ENCODE peak calls at places on chromosome 17, in ten cellular contexts. F is ovary, D is transverse colon, H is breast epithelium, X is testis, V is sigmoid colon, Y is H54, A is A549, M is GM12878, R is K562. P is an unnamed sample.

GRCh38 chr17:41500131-41500911 is 5.1 kb downstream of the KRT13 start:
- DNase-seq in F (no peak), D (no peak), H (no peak), X (no peak), V (no peak), Y (peak; percentile 85), A (peak; percentile 50), M (no peak), R (peak; percentile 94), P (no peak)

GRCh38 chr17:78174870-78175642 is 6.7 kb downstream of the SYNGR2 start:
- DNase-seq in F (no peak), D (peak; percentile 62), H (peak; percentile 58), X (no peak), V (no peak), Y (no peak), A (no peak), M (no peak), R (no peak), P (no peak)

GRCh38 chr17:79340286-79340685 is 265.7 kb downstream of the ENGASE start:
- DNase-seq in F (no peak), D (peak; percentile 44), H (no peak), X (no peak), V (no peak), Y (no peak), A (no peak), M (peak; percentile 39), R (no peak), P (no peak)

GRCh38 chr17:510223-510917 is 157.8 kb upstream of the RPH3AL start:
- DNase-seq in F (no peak), D (no peak), H (no peak), X (no peak), V (no peak), Y (no peak), A (no peak), M (no peak), R (no peak), P (no peak)

GRCh38 chr17:80360396-80360795 is 54.6 kb upstream of the ENDOV start:
- DNase-seq in F (no peak), D (no peak), H (no peak), X (no peak), V (peak; percentile 29), Y (no peak), A (no peak), M (no peak), R (no peak), P (no peak)

GRCh38 chr17:44272954-44273353 is 5.0 kb upstream of the SLC4A1 start:
- DNase-seq in F (no peak), D (no peak), H (no peak), X (no peak), V (no peak), Y (no peak), A (no peak), M (no peak), R (no peak), P (no peak)

GRCh38 chr17:60970741-60971140 is 293.1 kb downstream of the BCAS3 start:
- DNase-seq in F (no peak), D (no peak), H (no peak), X (no peak), V (no peak), Y (no peak), A (no peak), M (no peak), R (no peak), P (no peak)

GRCh38 chr17:82840431-82840831 is 609 bp upstream of the ZNF750 start:
- DNase-seq in F (no peak), D (no peak), H (no peak), X (no peak), V (peak; percentile 60), Y (no peak), A (no peak), M (no peak), R (no peak), P (no peak)

GRCh38 chr17:10198509-10199249 is at the start of gene GAS7:
- DNase-seq in F (peak; percentile 73), D (peak; percentile 41), H (no peak), X (peak; percentile 75), V (peak; percentile 84), Y (no peak), A (no peak), M (no peak), R (no peak), P (peak; percentile 80)

GRCh38 chr17:22703204-22703603 is 1010.9 kb downstream of the KCNJ18 start:
- DNase-seq in F (no peak), D (no peak), H (no peak), X (no peak), V (peak; percentile 58), Y (no peak), A (no peak), M (no peak), R (peak; percentile 25), P (no peak)

DNA sequence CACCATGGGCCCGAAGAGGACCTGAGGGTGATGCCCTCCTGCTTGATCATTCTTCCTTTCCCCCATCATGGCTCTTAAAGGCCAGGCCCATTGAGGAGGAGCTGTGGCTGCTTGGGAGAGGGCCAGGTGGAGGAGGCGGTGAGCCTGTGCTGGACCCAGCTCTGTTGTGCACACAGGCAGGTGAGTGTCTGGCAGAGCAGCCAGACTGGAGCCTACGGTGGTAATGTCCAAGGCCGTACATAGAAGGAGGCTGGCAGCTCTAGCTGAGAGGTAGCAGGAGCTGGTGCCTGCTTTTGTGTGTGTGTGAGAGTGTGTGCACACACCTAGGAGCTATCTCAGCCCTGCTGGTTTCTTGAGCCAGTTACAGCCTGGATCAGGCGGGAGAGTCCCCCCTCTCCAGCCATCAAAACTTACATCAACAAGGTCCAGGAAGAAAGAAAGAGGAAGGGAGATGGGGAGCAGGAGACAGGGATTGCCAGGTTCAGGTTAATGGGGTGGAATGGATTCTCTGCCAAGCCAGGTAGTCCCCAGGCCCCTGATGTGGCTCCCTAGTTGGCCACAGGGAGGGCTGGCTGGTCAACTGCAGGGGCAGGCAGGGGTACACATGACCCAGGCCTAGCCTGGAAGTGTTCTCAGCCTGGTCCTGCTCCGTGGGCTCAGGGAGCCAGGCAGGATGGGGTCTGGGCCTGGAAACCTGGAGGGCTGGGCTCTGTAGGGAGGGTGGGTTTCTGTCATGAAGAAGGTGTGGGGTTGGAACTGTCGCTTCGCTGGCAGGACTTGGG is 107.1 kb downstream of the RAP1GAP2 start:
- DNase-seq in F (no peak), D (no peak), H (no peak), X (no peak), V (no peak), Y (no peak), A (no peak), M (no peak), R (no peak), P (no peak)
- TF ChIP-seq POLR2A in F (no peak), D (no peak), H (no peak), X (no peak), V (no peak), Y (no peak), A (no peak), M (no peak), R (no peak), P (no peak)

DNA sequence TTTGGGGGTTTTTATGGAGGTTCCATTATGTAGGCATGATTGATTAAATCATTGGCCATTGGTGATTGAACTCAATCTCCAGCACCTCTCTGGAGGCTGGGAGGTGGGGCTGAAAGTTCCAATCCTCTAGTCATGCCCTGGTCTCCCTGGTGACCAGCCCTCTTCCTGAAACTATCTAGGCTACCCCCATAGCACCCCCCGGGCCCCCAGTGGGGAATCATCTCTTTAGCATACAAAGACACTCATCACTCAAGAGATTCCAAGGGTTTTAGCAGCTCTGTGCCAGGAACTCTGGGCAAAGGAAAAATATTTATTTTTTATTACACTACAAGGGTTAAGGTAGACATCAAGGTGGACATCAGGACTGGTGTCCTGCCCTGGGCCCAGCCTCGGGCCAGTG is 10.6 kb downstream of the SLC46A1 start:
- DNase-seq in F (no peak), D (no peak), H (no peak), X (no peak), V (no peak), Y (no peak), A (no peak), M (no peak), R (no peak), P (no peak)
- TF ChIP-seq POLR2A in F (no peak), D (no peak), H (no peak), X (no peak), V (no peak), Y (no peak), A (no peak), M (no peak), R (no peak), P (no peak)

GRCh38 chr17:59838196-59838911 is 54.4 kb downstream of the TUBD1 start:
- DNase-seq in F (no peak), D (no peak), H (no peak), X (no peak), V (peak; percentile 57), Y (no peak), A (peak; percentile 83), M (no peak), R (peak; percentile 55), P (no peak)

GRCh38 chr17:59839646-59840328 is 53.0 kb downstream of the TUBD1 start:
- DNase-seq in F (no peak), D (no peak), H (no peak), X (peak; percentile 41), V (no peak), Y (no peak), A (peak; percentile 77), M (no peak), R (peak; percentile 38), P (no peak)

GRCh38 chr17:59842901-59843652 is 49.7 kb downstream of the TUBD1 start:
- DNase-seq in F (no peak), D (peak; percentile 76), H (peak; percentile 62), X (no peak), V (peak; percentile 65), Y (no peak), A (peak; percentile 98), M (peak; percentile 80), R (peak; percentile 61), P (no peak)

GRCh38 chr17:59840908-59841666 is 51.7 kb downstream of the TUBD1 start:
- DNase-seq in F (no peak), D (no peak), H (no peak), X (no peak), V (no peak), Y (no peak), A (peak; percentile 78), M (no peak), R (peak; percentile 56), P (no peak)

GRCh38 chr17:59840329-59840907 is 52.3 kb downstream of the TUBD1 start:
- DNase-seq in F (no peak), D (no peak), H (no peak), X (no peak), V (no peak), Y (no peak), A (peak; percentile 73), M (no peak), R (no peak), P (no peak)
- TF ChIP-seq POLR2A in F (no peak), D (peak; percentile 3), H (no peak), X (no peak), V (no peak), Y (no peak), A (no peak), M (no peak), R (no peak), P (no peak)

GRCh38 chr17:69462010-69462409 is 47.5 kb downstream of the MAP2K6 start:
- DNase-seq in F (no peak), D (no peak), H (no peak), X (no peak), V (no peak), Y (no peak), A (no peak), M (no peak), R (no peak), P (no peak)
- TF ChIP-seq POLR2A in F (no peak), D (no peak), H (no peak), X (no peak), V (no peak), Y (no peak), A (no peak), M (no peak), R (no peak), P (no peak)

GRCh38 chr17:35930211-35931065 is at the start of gene RDM1:
- DNase-seq in F (no peak), D (peak; percentile 74), H (peak; percentile 19), X (peak; percentile 74), V (no peak), Y (peak; percentile 92), A (peak; percentile 87), M (peak; percentile 53), R (peak; percentile 95), P (peak; percentile 57)
- TF ChIP-seq POLR2A in F (no peak), D (no peak), H (no peak), X (no peak), V (no peak), Y (peak; percentile 82), A (peak; percentile 71), M (peak; percentile 77), R (peak; percentile 79), P (no peak)